ENCODE peak calls at places on chromosome 18, in five cellular contexts. S is neural crest cell, J is H9, Y is AG04449, W is astrocyte of the cerebellum. B is an unnamed sample.

GRCh38 chr18:48477353-48477752 is 61.5 kb upstream of the CTIF start:
- DNase-seq in S (no peak), J (no peak), Y (no peak), W (no peak), B (no peak)

GRCh38 chr18:24915547-24915946 is 436.4 kb downstream of the ZNF521 start:
- DNase-seq in S (no peak), J (no peak), Y (no peak), W (peak), B (no peak)

GRCh38 chr18:41197967-41198366 is 757.1 kb upstream of the PIK3C3 start:
- DNase-seq in S (no peak), J (no peak), Y (no peak), W (no peak), B (no peak)

GRCh38 chr18:42053188-42053781 is 98.3 kb downstream of the PIK3C3 start:
- DNase-seq in S (peak), J (peak), Y (no peak), W (peak), B (peak)

GRCh38 chr18:47997338-47997780 is 66.9 kb upstream of the SMAD2 start:
- DNase-seq in S (no peak), J (peak), Y (no peak), W (no peak), B (peak)

GRCh38 chr18:59604877-59605276 is 92.3 kb downstream of the CCBE1 start:
- DNase-seq in S (no peak), J (no peak), Y (no peak), W (no peak), B (no peak)

GRCh38 chr18:6773777-6774176 is 44.3 kb downstream of the ARHGAP28 start:
- DNase-seq in S (no peak), J (no peak), Y (no peak), W (no peak), B (no peak)

GRCh38 chr18:10453885-10454772 is at the start of gene APCDD1:
- DNase-seq in S (peak), J (peak), Y (no peak), W (no peak), B (peak)

GRCh38 chr18:36578871-36579270 is 249.9 kb downstream of the TPGS2 start:
- DNase-seq in S (no peak), J (no peak), Y (no peak), W (no peak), B (no peak)

GRCh38 chr18:2222270-2223185 is 348.8 kb downstream of the METTL4 start:
- DNase-seq in S (no peak), J (no peak), Y (no peak), W (no peak), B (no peak)

GRCh38 chr18:9663377-9663776 is 44.7 kb upstream of the RAB31 start:
- DNase-seq in S (no peak), J (no peak), Y (no peak), W (no peak), B (no peak)

GRCh38 chr18:24413148-24413547 is 13.3 kb upstream of the IMPACT start:
- DNase-seq in S (no peak), J (peak), Y (no peak), W (no peak), B (no peak)

GRCh38 chr18:36470896-36471295 is 173.4 kb downstream of the FHOD3 start:
- DNase-seq in S (no peak), J (no peak), Y (no peak), W (no peak), B (no peak)

GRCh38 chr18:6489977-6490376 is 75.3 kb upstream of the L3MBTL4 start:
- DNase-seq in S (no peak), J (no peak), Y (no peak), W (no peak), B (no peak)

GRCh38 chr18:13606589-13607254 is 119.6 kb downstream of the FAM210A start:
- DNase-seq in S (no peak), J (no peak), Y (no peak), W (no peak), B (no peak)

GRCh38 chr18:40088130-40088529 is 1866.9 kb upstream of the PIK3C3 start:
- DNase-seq in S (no peak), J (no peak), Y (no peak), W (no peak), B (no peak)

GRCh38 chr18:3207565-3207964 is 12.2 kb downstream of the MYOM1 start:
- DNase-seq in S (no peak), J (no peak), Y (no peak), W (no peak), B (no peak)

GRCh38 chr18:72235422-72235821 is 308.7 kb downstream of the CBLN2 start:
- DNase-seq in S (peak), J (peak), Y (no peak), W (no peak), B (no peak)

GRCh38 chr18:37481491-37481890 is 84.1 kb downstream of the CELF4 start:
- DNase-seq in S (no peak), J (no peak), Y (no peak), W (no peak), B (no peak)

GRCh38 chr18:46916551-46917107 is 678 bp downstream of the PIAS2 start:
- DNase-seq in S (peak), J (peak), Y (no peak), W (no peak), B (no peak)

GRCh38 chr18:711330-711692 is 1.1 kb downstream of the ENOSF1 start:
- DNase-seq in S (no peak), J (no peak), Y (no peak), W (no peak), B (peak)

GRCh38 chr18:79855147-79855910 is 57.6 kb downstream of the KCNG2 start:
- DNase-seq in S (no peak), J (no peak), Y (no peak), W (no peak), B (no peak)

GRCh38 chr18:68676913-68677312 is 38.0 kb downstream of the TMX3 start:
- DNase-seq in S (no peak), J (no peak), Y (no peak), W (no peak), B (no peak)
- TF ChIP-seq CTCF in S (no peak), J (peak), Y (peak), W (peak), B (no peak)

GRCh38 chr18:50327983-50328382 is 40.5 kb upstream of the CXXC1 start:
- DNase-seq in S (no peak), J (no peak), Y (no peak), W (no peak), B (no peak)

GRCh38 chr18:50330176-50330575 is 42.7 kb upstream of the CXXC1 start:
- DNase-seq in S (no peak), J (no peak), Y (no peak), W (no peak), B (no peak)

GRCh38 chr18:50334546-50335152 is 40.2 kb upstream of the SKA1 start:
- DNase-seq in S (no peak), J (no peak), Y (no peak), W (no peak), B (no peak)

GRCh38 chr18:50331691-50332090 is 43.2 kb upstream of the SKA1 start:
- DNase-seq in S (no peak), J (no peak), Y (no peak), W (no peak), B (no peak)
- TF ChIP-seq CTCF in S (no peak), J (no peak), Y (no peak), W (no peak), B (no peak)

GRCh38 chr18:11980148-11980554 is 1.2 kb upstream of the IMPA2 start:
- DNase-seq in S (no peak), J (no peak), Y (no peak), W (no peak), B (no peak)

GRCh38 chr18:11981633-11982366 is 493 bp downstream of the IMPA2 start:
- DNase-seq in S (peak), J (peak), Y (no peak), W (no peak), B (peak)

GRCh38 chr18:11982981-11983380 is 1.7 kb downstream of the IMPA2 start:
- DNase-seq in S (no peak), J (no peak), Y (no peak), W (no peak), B (no peak)

GRCh38 chr18:11981383-11981632 is at the start of gene IMPA2:
- DNase-seq in S (no peak), J (no peak), Y (no peak), W (no peak), B (no peak)

GRCh38 chr18:11980555-11981382 is 538 bp upstream of the IMPA2 start:
- DNase-seq in S (peak), J (peak), Y (peak), W (peak), B (peak)
- TF ChIP-seq CTCF in S (no peak), J (no peak), Y (peak), W (no peak), B (no peak)

GRCh38 chr18:45386256-45386655 is 229.0 kb upstream of the SLC14A2 start:
- DNase-seq in S (peak), J (peak), Y (no peak), W (peak), B (peak)
- TF ChIP-seq CTCF in S (peak), J (peak), Y (peak), W (peak), B (peak)

GRCh38 chr18:23053756-23054457 is 81.4 kb upstream of the CABLES1 start:
- DNase-seq in S (peak), J (peak), Y (no peak), W (peak), B (peak)
- TF ChIP-seq CTCF in S (peak), J (peak), Y (peak), W (peak), B (peak)

GRCh38 chr18:58344080-58344670 is 284.7 kb downstream of the ALPK2 start:
- DNase-seq in S (no peak), J (no peak), Y (no peak), W (no peak), B (no peak)

GRCh38 chr18:58345064-58345463 is 283.8 kb downstream of the ALPK2 start:
- DNase-seq in S (peak), J (no peak), Y (no peak), W (no peak), B (no peak)

GRCh38 chr18:58347135-58347534 is 281.8 kb downstream of the ALPK2 start:
- DNase-seq in S (no peak), J (no peak), Y (no peak), W (no peak), B (no peak)

GRCh38 chr18:58348517-58348916 is 280.4 kb downstream of the ALPK2 start:
- DNase-seq in S (no peak), J (no peak), Y (no peak), W (no peak), B (no peak)

GRCh38 chr18:58345875-58346274 is 283.0 kb downstream of the ALPK2 start:
- DNase-seq in S (no peak), J (no peak), Y (no peak), W (no peak), B (no peak)
- TF ChIP-seq CTCF in S (no peak), J (no peak), Y (no peak), W (no peak), B (no peak)

B was measured in nephron progenitor cell.